ENCODE peak calls at places on chromosomes 16 and 17, in nine cellular contexts. One of them, this sample, is unnamed.

GRCh38 chr17:3879181-3879580 is 13.7 kb downstream of the CAMKK1 start:
- DNase-seq in AG10803: peak; percentile 82
- DNase-seq in smooth muscle cell of the brain vasculature: no peak
- DNase-seq in HEK293T: no peak
- DNase-seq in renal cortical epithelial cell: no peak
- DNase-seq in AML-193: no peak
- DNase-seq in AG09309: no peak
- DNase-seq in ascending aorta: no peak
- DNase-seq in ovary: no peak
- DNase-seq in this sample: no peak

GRCh38 chr16:57667526-57668258 is 414 bp upstream of the ADGRG3 start:
- DNase-seq in AG10803: no peak
- DNase-seq in smooth muscle cell of the brain vasculature: no peak
- DNase-seq in HEK293T: no peak
- DNase-seq in renal cortical epithelial cell: peak; percentile 22
- DNase-seq in AML-193: peak; percentile 90
- DNase-seq in AG09309: no peak
- DNase-seq in ascending aorta: no peak
- DNase-seq in ovary: no peak
- DNase-seq in this sample: peak; percentile 74

GRCh38 chr16:78005881-78006280 is 16.5 kb upstream of the CLEC3A start:
- DNase-seq in AG10803: no peak
- DNase-seq in smooth muscle cell of the brain vasculature: no peak
- DNase-seq in HEK293T: peak; percentile 21
- DNase-seq in renal cortical epithelial cell: no peak
- DNase-seq in AML-193: peak; percentile 7
- DNase-seq in AG09309: no peak
- DNase-seq in ascending aorta: no peak
- DNase-seq in ovary: no peak
- DNase-seq in this sample: peak; percentile 68

GRCh38 chr17:58326609-58327341 is 1.8 kb downstream of the TSPOAP1 start:
- DNase-seq in AG10803: no peak
- DNase-seq in smooth muscle cell of the brain vasculature: no peak
- DNase-seq in HEK293T: no peak
- DNase-seq in renal cortical epithelial cell: no peak
- DNase-seq in AML-193: no peak
- DNase-seq in AG09309: no peak
- DNase-seq in ascending aorta: no peak
- DNase-seq in ovary: no peak
- DNase-seq in this sample: no peak

GRCh38 chr17:2138768-2139167 is 83.9 kb downstream of the HIC1 start:
- DNase-seq in AG10803: peak; percentile 66
- DNase-seq in smooth muscle cell of the brain vasculature: no peak
- DNase-seq in HEK293T: peak; percentile 44
- DNase-seq in renal cortical epithelial cell: peak; percentile 61
- DNase-seq in AML-193: peak; percentile 12
- DNase-seq in AG09309: no peak
- DNase-seq in ascending aorta: no peak
- DNase-seq in ovary: no peak
- DNase-seq in this sample: peak; percentile 44

GRCh38 chr17:47253541-47254402 is at the start of gene ITGB3:
- DNase-seq in AG10803: peak; percentile 77
- DNase-seq in smooth muscle cell of the brain vasculature: no peak
- DNase-seq in HEK293T: peak; percentile 83
- DNase-seq in renal cortical epithelial cell: no peak
- DNase-seq in AML-193: peak; percentile 50
- DNase-seq in AG09309: no peak
- DNase-seq in ascending aorta: no peak
- DNase-seq in ovary: peak; percentile 80
- DNase-seq in this sample: peak; percentile 95

GRCh38 chr17:57357830-57358426 is 101.6 kb downstream of the MSI2 start:
- DNase-seq in AG10803: no peak
- DNase-seq in smooth muscle cell of the brain vasculature: no peak
- DNase-seq in HEK293T: no peak
- DNase-seq in renal cortical epithelial cell: peak; percentile 77
- DNase-seq in AML-193: no peak
- DNase-seq in AG09309: no peak
- DNase-seq in ascending aorta: no peak
- DNase-seq in ovary: no peak
- DNase-seq in this sample: no peak

GRCh38 chr17:14775761-14776492 is 475.0 kb downstream of the HS3ST3B1 start:
- DNase-seq in AG10803: peak; percentile 51
- DNase-seq in smooth muscle cell of the brain vasculature: no peak
- DNase-seq in HEK293T: no peak
- DNase-seq in renal cortical epithelial cell: no peak
- DNase-seq in AML-193: no peak
- DNase-seq in AG09309: peak; percentile 53
- DNase-seq in ascending aorta: no peak
- DNase-seq in ovary: no peak
- DNase-seq in this sample: no peak

GRCh38 chr16:24789881-24790280 is 55.9 kb upstream of the SLC5A11 start:
- DNase-seq in AG10803: no peak
- DNase-seq in smooth muscle cell of the brain vasculature: no peak
- DNase-seq in HEK293T: no peak
- DNase-seq in renal cortical epithelial cell: peak; percentile 49
- DNase-seq in AML-193: no peak
- DNase-seq in AG09309: no peak
- DNase-seq in ascending aorta: no peak
- DNase-seq in ovary: no peak
- DNase-seq in this sample: no peak

GRCh38 chr16:53089434-53090270 is 34.9 kb downstream of the CHD9 start:
- DNase-seq in AG10803: peak; percentile 72
- DNase-seq in smooth muscle cell of the brain vasculature: no peak
- DNase-seq in HEK293T: no peak
- DNase-seq in renal cortical epithelial cell: peak; percentile 46
- DNase-seq in AML-193: no peak
- DNase-seq in AG09309: no peak
- DNase-seq in ascending aorta: no peak
- DNase-seq in ovary: no peak
- DNase-seq in this sample: no peak